ENCODE peak calls at places on chromosomes 3 and 15, in five cellular contexts. E, O, T, G and Q are unnamed samples.

GRCh38 chr3:30904986-30905385 is 10.5 kb upstream of the GADL1 start:
- DNase-seq in E (peak; percentile 59), T (no peak), G (no peak), O (peak; percentile 20), Q (no peak)

GRCh38 chr3:25448750-25449684 is 21.0 kb downstream of the RARB start:
- DNase-seq in E (no peak), O (peak; percentile 43), G (no peak), T (peak; percentile 86), Q (peak; percentile 28)

GRCh38 chr15:38954090-38954489 is 389.5 kb upstream of the RASGRP1 start:
- DNase-seq in O (peak; percentile 10), E (no peak), T (no peak), G (no peak), Q (no peak)

GRCh38 chr15:41387646-41388045 is 14.7 kb downstream of the NDUFAF1 start:
- DNase-seq in T (no peak), G (no peak), O (no peak), E (no peak), Q (no peak)

GRCh38 chr3:170528731-170529130 is 57.1 kb downstream of the SLC7A14 start:
- DNase-seq in E (no peak), T (no peak), O (no peak), G (no peak), Q (no peak)

GRCh38 chr3:116322761-116323160 is 122.5 kb downstream of the LSAMP start:
- DNase-seq in T (no peak), E (no peak), G (no peak), O (no peak), Q (no peak)

GRCh38 chr15:62241135-62241770 is 76.2 kb upstream of the C2CD4B start:
- DNase-seq in E (no peak), O (no peak), T (peak; percentile 42), G (peak; percentile 7), Q (peak; percentile 8)

GRCh38 chr3:149273096-149273751 is 51.6 kb upstream of the CP start:
- DNase-seq in G (peak; percentile 84), O (peak; percentile 91), T (peak; percentile 40), E (peak; percentile 94), Q (peak; percentile 85)

GRCh38 chr15:95291878-95292472 is 1038.5 kb upstream of the NR2F2 start:
- DNase-seq in T (no peak), G (peak; percentile 66), O (peak; percentile 56), E (peak; percentile 27), Q (peak; percentile 63)

GRCh38 chr3:188185717-188186236 is 31.8 kb downstream of the LPP start:
- DNase-seq in E (no peak), T (peak; percentile 58), O (no peak), G (no peak), Q (peak; percentile 60)

GRCh38 chr3:126746395-126747177 is 42.5 kb downstream of the CHCHD6 start:
- DNase-seq in E (peak; percentile 62), O (peak; percentile 74), G (peak; percentile 9), T (peak; percentile 52), Q (peak; percentile 61)

GRCh38 chr3:16290007-16290826 is 25.2 kb downstream of the OXNAD1 start:
- DNase-seq in G (peak; percentile 64), O (peak; percentile 67), T (peak; percentile 33), E (peak; percentile 67), Q (peak; percentile 62)

GRCh38 chr15:63765338-63765737 is 68.4 kb downstream of the HERC1 start:
- DNase-seq in O (no peak), E (no peak), G (no peak), T (no peak), Q (no peak)

GRCh38 chr3:49638445-49638844 is 35.7 kb upstream of the APEH start:
- DNase-seq in O (peak; percentile 31), G (peak; percentile 57), T (no peak), E (no peak), Q (peak; percentile 80)

GRCh38 chr3:141877911-141878310 is 1.5 kb downstream of the ATP1B3 start:
- DNase-seq in G (peak; percentile 49), O (peak; percentile 59), E (no peak), T (no peak), Q (peak; percentile 30)